ENCODE peak calls at places on chromosomes 4 and X, in six cellular contexts. N, I, K, W, H and C are unnamed samples.

GRCh38 chr4:60805500-60806313 is 394.4 kb upstream of the ADGRL3 start:
- DNase-seq in N (peak), I (no peak), K (no peak), W (no peak), H (no peak), C (peak)

GRCh38 chr4:22500831-22501714 is 14.8 kb downstream of the ADGRA3 start:
- DNase-seq in N (no peak), I (no peak), K (no peak), W (no peak), H (no peak), C (no peak)

GRCh38 chr4:40515398-40516293 is 114.0 kb downstream of the RBM47 start:
- DNase-seq in N (no peak), I (no peak), K (peak), W (no peak), H (no peak), C (no peak)

GRCh38 chr4:140851032-140851636 is 94.9 kb upstream of the TBC1D9 start:
- DNase-seq in N (peak), I (peak), K (no peak), W (peak), H (peak), C (peak)

GRCh38 chr4:119124314-119124713 is 11.3 kb upstream of the MYOZ2 start:
- DNase-seq in N (no peak), I (peak), K (no peak), W (no peak), H (no peak), C (no peak)

GRCh38 chrX:65985922-65986588 is 53.8 kb downstream of the VSIG4 start:
- DNase-seq in N (peak), I (peak), K (no peak), W (no peak), H (peak), C (peak)

GRCh38 chr4:120877021-120877420 is 45.5 kb downstream of the PRDM5 start:
- DNase-seq in N (no peak), I (no peak), K (no peak), W (no peak), H (no peak), C (no peak)

GRCh38 chrX:57156397-57157049 is 19.3 kb upstream of the SPIN2A start:
- DNase-seq in N (no peak), I (peak), K (no peak), W (no peak), H (no peak), C (no peak)

GRCh38 chr4:110480741-110481271 is 4.9 kb downstream of the ENPEP start:
- DNase-seq in N (no peak), I (no peak), K (no peak), W (no peak), H (no peak), C (no peak)

GRCh38 chr4:143559757-143560147 is 46.2 kb downstream of the SMARCA5 start:
- DNase-seq in N (no peak), I (no peak), K (no peak), W (no peak), H (no peak), C (no peak)

GRCh38 chrX:41334866-41335589 is 1.1 kb downstream of the DDX3X start:
- DNase-seq in N (no peak), I (no peak), K (peak), W (peak), H (peak), C (no peak)

GRCh38 chrX:100648601-100649417 is 4.8 kb downstream of the SRPX2 start:
- DNase-seq in N (no peak), I (no peak), K (no peak), W (no peak), H (no peak), C (no peak)

GRCh38 chrX:137227164-137227563 is 193.4 kb upstream of the GPR101 start:
- DNase-seq in N (no peak), I (no peak), K (no peak), W (no peak), H (no peak), C (no peak)

GRCh38 chr4:12924728-12925320 is 559.3 kb downstream of the RAB28 start:
- DNase-seq in N (no peak), I (no peak), K (no peak), W (no peak), H (no peak), C (no peak)

GRCh38 chrX:132491191-132491590 is 2.4 kb upstream of the MBNL3 start:
- DNase-seq in N (no peak), I (no peak), K (no peak), W (no peak), H (peak), C (no peak)

GRCh38 chrX:19888419-19888879 is 1.0 kb upstream of the SH3KBP1 start:
- DNase-seq in N (no peak), I (peak), K (no peak), W (no peak), H (peak), C (peak)

GRCh38 chr4:78481180-78481579 is 70.4 kb upstream of the ANXA3 start:
- DNase-seq in N (peak), I (no peak), K (no peak), W (no peak), H (no peak), C (no peak)

GRCh38 chr4:108107729-108108382 is 60.9 kb downstream of the LEF1 start:
- DNase-seq in N (no peak), I (no peak), K (no peak), W (no peak), H (peak), C (no peak)

GRCh38 chrX:39050427-39050826 is 249.2 kb downstream of the MID1IP1 start:
- DNase-seq in N (no peak), I (no peak), K (no peak), W (no peak), H (no peak), C (no peak)

GRCh38 chrX:15664487-15665444 is at the start of gene CLTRN:
- DNase-seq in N (no peak), I (no peak), K (no peak), W (no peak), H (no peak), C (no peak)

GRCh38 chrX:39714471-39714870 is 383.3 kb downstream of the BCOR start:
- DNase-seq in N (no peak), I (no peak), K (no peak), W (no peak), H (no peak), C (no peak)

GRCh38 chr4:80073362-80074008 is 456 bp upstream of the ANTXR2 start:
- DNase-seq in N (no peak), I (no peak), K (no peak), W (no peak), H (peak), C (no peak)

GRCh38 chr4:7828011-7828720 is 111.5 kb downstream of the AFAP1 start:
- DNase-seq in N (peak), I (peak), K (no peak), W (no peak), H (peak), C (no peak)

GRCh38 chrX:51853251-51853650 is 40.2 kb upstream of the MAGED1 start:
- DNase-seq in N (no peak), I (no peak), K (no peak), W (no peak), H (no peak), C (no peak)

GRCh38 chr4:185654311-185654710 is 119.0 kb upstream of the PDLIM3 start:
- DNase-seq in N (no peak), I (no peak), K (no peak), W (no peak), H (no peak), C (no peak)

GRCh38 chrX:29488919-29489318 is 726.4 kb upstream of the MAGEB2 start:
- DNase-seq in N (no peak), I (no peak), K (no peak), W (no peak), H (no peak), C (no peak)